ENCODE peak calls at places on chromosomes 11 and 22, in ten cellular contexts. H, D, K, B, Z, P, S, G, W and L are unnamed samples.

GRCh38 chr11:107844041-107844440 is 14.5 kb downstream of the SLC35F2 start:
- DNase-seq in G (no peak), W (no peak), S (peak; percentile 10), Z (no peak), P (peak; percentile 85), B (no peak), H (no peak), K (no peak), D (no peak), L (no peak)

GRCh38 chr11:10350341-10350740 is 45.5 kb downstream of the ADM start:
- DNase-seq in D (no peak), Z (no peak), S (peak; percentile 48), W (no peak), P (peak; percentile 66), K (no peak), G (peak; percentile 91), H (no peak), B (no peak), L (no peak)

GRCh38 chr22:39306456-39307361 is 12.7 kb downstream of the RPL3 start:
- DNase-seq in D (no peak), B (no peak), W (no peak), G (peak; percentile 74), P (no peak), S (no peak), Z (no peak), K (no peak), H (no peak), L (no peak)

GRCh38 chr22:44721206-44721605 is 19.2 kb downstream of the PRR5 start:
- DNase-seq in G (no peak), Z (no peak), W (no peak), D (no peak), B (no peak), S (no peak), H (no peak), K (no peak), P (no peak), L (no peak)

GRCh38 chr11:2700415-2701211 is 819 bp upstream of the KCNQ1OT1 start:
- DNase-seq in H (no peak), D (no peak), S (peak; percentile 49), B (peak; percentile 57), P (no peak), G (peak; percentile 66), Z (peak; percentile 33), K (no peak), W (peak; percentile 60), L (peak; percentile 55)

GRCh38 chr11:71370020-71370747 is 78.0 kb downstream of the DHCR7 start:
- DNase-seq in S (no peak), W (no peak), Z (no peak), G (no peak), B (no peak), D (no peak), K (no peak), P (no peak), H (no peak), L (no peak)

GRCh38 chr11:33747969-33748368 is 11.7 kb upstream of the CD59 start:
- DNase-seq in H (peak; percentile 6), K (no peak), W (no peak), S (peak; percentile 17), B (no peak), G (no peak), Z (no peak), D (no peak), P (no peak), L (no peak)

GRCh38 chr11:29129850-29130249 is 887.0 kb downstream of the KCNA4 start:
- DNase-seq in K (no peak), Z (no peak), W (no peak), P (peak; percentile 35), D (no peak), G (no peak), S (peak; percentile 6), B (peak; percentile 47), H (no peak), L (no peak)

GRCh38 chr22:49616356-49617231 is 211.1 kb downstream of the BRD1 start:
- DNase-seq in Z (no peak), W (no peak), D (no peak), G (no peak), H (no peak), P (no peak), B (no peak), K (no peak), S (no peak), L (no peak)

GRCh38 chr11:75133976-75134375 is 16.9 kb upstream of the SLCO2B1 start:
- DNase-seq in G (no peak), H (no peak), B (peak; percentile 81), Z (no peak), D (no peak), P (no peak), S (no peak), K (no peak), W (no peak), L (no peak)

GRCh38 chr11:45872513-45873356 is 12.7 kb upstream of the MAPK8IP1 start:
- DNase-seq in K (peak; percentile 20), B (peak; percentile 60), H (peak; percentile 55), W (no peak), D (peak; percentile 37), G (peak; percentile 93), Z (peak; percentile 89), P (peak; percentile 64), S (peak; percentile 86), L (peak; percentile 42)

GRCh38 chr11:122721201-122721963 is 65.9 kb downstream of the UBASH3B start:
- DNase-seq in H (no peak), W (no peak), S (no peak), D (no peak), Z (no peak), P (no peak), G (no peak), K (no peak), B (peak; percentile 84), L (no peak)

GRCh38 chr11:80816966-80817365 is 1376.1 kb upstream of the TENM4 start:
- DNase-seq in W (no peak), D (no peak), K (no peak), Z (no peak), S (no peak), G (no peak), B (no peak), P (no peak), H (no peak), L (no peak)

GRCh38 chr22:41000941-41001721 is 50.0 kb downstream of the RBX1 start:
- DNase-seq in P (no peak), B (no peak), G (no peak), Z (no peak), K (no peak), W (no peak), S (no peak), D (no peak), H (no peak), L (no peak)

GRCh38 chr11:121415861-121416260 is 36.3 kb upstream of the SORL1 start:
- DNase-seq in P (peak; percentile 44), B (no peak), W (peak; percentile 45), G (no peak), S (no peak), H (no peak), D (no peak), K (no peak), Z (no peak), L (peak; percentile 21)

GRCh38 chr11:106399075-106399500 is 321.6 kb downstream of the AASDHPPT start:
- DNase-seq in H (no peak), D (no peak), P (peak; percentile 93), K (peak; percentile 97), B (peak; percentile 35), G (no peak), Z (no peak), S (peak; percentile 96), W (peak; percentile 52), L (no peak)

GRCh38 chr11:65129649-65130441 is 4.5 kb downstream of the SYVN1 start:
- DNase-seq in G (no peak), W (no peak), B (no peak), P (no peak), S (no peak), H (no peak), Z (no peak), K (no peak), D (no peak), L (no peak)

GRCh38 chr11:129861702-129862107 is 33.7 kb downstream of the NFRKB start:
- DNase-seq in H (no peak), Z (peak; percentile 25), D (no peak), W (peak; percentile 32), B (peak; percentile 86), S (peak; percentile 94), P (peak; percentile 95), K (peak; percentile 53), G (peak; percentile 67), L (peak; percentile 91)

GRCh38 chr11:11577246-11577855 is 44.5 kb downstream of the GALNT18 start:
- DNase-seq in H (no peak), P (no peak), G (peak; percentile 5), Z (no peak), D (no peak), K (no peak), W (no peak), B (no peak), S (no peak), L (no peak)

GRCh38 chr22:35477911-35478582 is 62.6 kb upstream of the RASD2 start:
- DNase-seq in K (no peak), B (peak; percentile 96), H (peak; percentile 82), G (peak; percentile 18), P (no peak), Z (peak; percentile 71), S (peak; percentile 70), D (no peak), W (peak; percentile 48), L (peak; percentile 68)